ENCODE peak calls at places on chromosome 1, in nine cellular contexts. T is heart left ventricle; O is AG04450; F is mammary epithelial cell; A is tibial artery; M is right cardiac atrium; E is PC-3; B is effector memory CD4-positive, alpha-beta T cell; C is K562. N is an unnamed sample.

GRCh38 chr1:231215676-231216385 is 25.2 kb upstream of the GNPAT start:
- DNase-seq in A (no peak), F (no peak), E (no peak), C (no peak), O (no peak), T (no peak), M (no peak), B (no peak), N (no peak)

GRCh38 chr1:108053291-108054023 is 88.5 kb upstream of the VAV3 start:
- DNase-seq in F (peak; percentile 51), C (no peak), T (peak; percentile 20), A (peak; percentile 20), B (no peak), M (no peak), E (peak; percentile 9), O (no peak), N (no peak)

GRCh38 chr1:3483801-3484444 is 29.5 kb downstream of the ARHGEF16 start:
- DNase-seq in F (no peak), B (peak; percentile 10), A (no peak), T (no peak), M (peak; percentile 77), C (peak; percentile 88), O (no peak), E (peak; percentile 69), N (no peak)

GRCh38 chr1:180950321-180950720 is 37.6 kb downstream of the KIAA1614 start:
- DNase-seq in O (no peak), F (no peak), C (no peak), A (no peak), M (no peak), E (no peak), B (no peak), T (no peak), N (no peak)

GRCh38 chr1:172320723-172321122 is 99.8 kb upstream of the C1orf105 start:
- DNase-seq in F (no peak), E (peak; percentile 47), C (no peak), M (no peak), B (no peak), A (no peak), T (peak; percentile 32), O (no peak), N (no peak)

GRCh38 chr1:40808444-40808843 is 24.9 kb downstream of the KCNQ4 start:
- DNase-seq in A (no peak), E (no peak), M (no peak), F (no peak), T (no peak), B (no peak), C (no peak), O (no peak), N (no peak)

GRCh38 chr1:54051936-54052469 is 1.0 kb downstream of the TMEM59 start:
- DNase-seq in F (peak; percentile 16), C (no peak), A (no peak), T (no peak), B (no peak), O (no peak), M (no peak), E (peak; percentile 50), N (no peak)

GRCh38 chr1:155282488-155283086 is 5.3 kb downstream of the HCN3 start:
- DNase-seq in A (no peak), T (no peak), M (no peak), C (peak; percentile 82), B (no peak), F (no peak), O (no peak), E (no peak), N (no peak)

GRCh38 chr1:234989479-234990327 is 138.9 kb downstream of the TOMM20 start:
- DNase-seq in O (no peak), C (no peak), F (no peak), T (no peak), E (no peak), B (no peak), M (no peak), A (no peak), N (no peak)

GRCh38 chr1:203686091-203686632 is 59.5 kb downstream of the ATP2B4 start:
- DNase-seq in M (no peak), O (no peak), T (no peak), C (no peak), A (no peak), B (no peak), F (no peak), E (peak; percentile 60), N (no peak)

GRCh38 chr1:179973198-179974114 is 18.8 kb downstream of the CEP350 start:
- DNase-seq in F (no peak), B (no peak), O (no peak), C (no peak), A (no peak), T (no peak), E (no peak), M (no peak), N (no peak)

GRCh38 chr1:22257286-22258275 is 114.7 kb upstream of the WNT4 start:
- DNase-seq in A (no peak), F (no peak), E (peak; percentile 50), T (no peak), M (no peak), O (no peak), B (no peak), C (no peak), N (no peak)

GRCh38 chr1:14941865-14942264 is 211.7 kb upstream of the TMEM51 start:
- DNase-seq in O (no peak), B (no peak), A (no peak), E (no peak), F (no peak), M (no peak), C (no peak), T (no peak), N (no peak)

GRCh38 chr1:14945132-14946010 is 208.2 kb upstream of the TMEM51 start:
- DNase-seq in T (peak; percentile 66), C (no peak), A (no peak), B (no peak), M (peak; percentile 78), O (peak; percentile 85), E (peak; percentile 15), F (peak; percentile 36), N (peak; percentile 41)

GRCh38 chr1:14946011-14946359 is 207.6 kb upstream of the TMEM51 start:
- DNase-seq in B (no peak), O (no peak), E (no peak), A (no peak), M (no peak), T (no peak), F (no peak), C (no peak), N (no peak)

GRCh38 chr1:14944471-14944981 is 209.0 kb upstream of the TMEM51 start:
- DNase-seq in T (no peak), O (no peak), F (no peak), M (peak; percentile 54), E (no peak), C (no peak), B (no peak), A (no peak), N (no peak)

GRCh38 chr1:14943516-14943851 is 210.1 kb upstream of the TMEM51 start:
- DNase-seq in A (no peak), M (no peak), O (no peak), E (no peak), F (no peak), T (no peak), C (no peak), B (no peak), N (no peak)
- H3K27ac ChIP-seq in A (peak overlapping the region; percentile 63), M (no peak overlapping the region), O (peak overlapping the region; percentile 67), E (no peak overlapping the region), F (no peak overlapping the region), T (peak overlapping the region; percentile 67), C (no peak overlapping the region), B (no peak overlapping the region), N (no peak overlapping the region)

GRCh38 chr1:13543451-13543911 is 29.7 kb upstream of the LRRC38 start:
- DNase-seq in O (no peak), C (no peak), E (no peak), A (no peak), F (no peak), B (no peak), T (peak; percentile 74), M (peak; percentile 86), N (peak; percentile 69)
- H3K4me3 ChIP-seq in O (no peak overlapping the region), C (no peak overlapping the region), E (no peak overlapping the region), A (peak overlapping the region; percentile 24), F (no peak overlapping the region), B (no peak overlapping the region), T (no peak overlapping the region), M (no peak overlapping the region), N (no peak overlapping the region)

DNA sequence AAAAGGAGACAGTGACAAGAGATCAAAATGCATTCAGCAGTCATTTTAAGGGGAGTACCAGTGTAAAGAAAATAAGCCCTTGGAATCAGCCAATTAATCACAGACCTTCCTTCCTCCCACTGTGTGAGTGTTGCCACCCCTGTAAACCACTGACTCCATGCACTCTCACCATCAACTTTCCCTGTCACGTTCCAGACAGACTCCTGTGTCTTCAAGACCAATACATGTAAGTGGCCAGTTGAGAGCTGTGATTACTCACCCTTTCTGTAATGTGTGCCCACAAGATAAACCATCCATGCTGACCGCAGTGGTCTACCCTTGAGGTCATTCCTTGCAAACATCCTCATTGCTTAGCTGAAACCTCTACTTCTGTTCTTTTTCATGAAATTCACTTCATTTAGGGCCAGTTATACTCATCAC is 135.9 kb upstream of the HOOK1 start:
- DNase-seq in F (peak; percentile 96), C (peak; percentile 16), T (no peak), E (peak; percentile 43), B (no peak), O (peak; percentile 90), A (no peak), M (no peak), N (no peak)
- H3K27ac ChIP-seq in F (no peak overlapping the region), C (no peak overlapping the region), T (peak overlapping the region; percentile 19), E (no peak overlapping the region), B (no peak overlapping the region), O (peak overlapping the region; percentile 33), A (no peak overlapping the region), M (peak overlapping the region; percentile 36), N (no peak overlapping the region)

GRCh38 chr1:227559926-227560325 is 3.4 kb upstream of the ZNF678 start:
- DNase-seq in O (no peak), C (no peak), T (no peak), E (no peak), M (no peak), A (no peak), B (no peak), F (no peak), N (no peak)

GRCh38 chr1:227561303-227561702 is 2.1 kb upstream of the ZNF678 start:
- DNase-seq in E (no peak), T (no peak), A (no peak), F (no peak), B (no peak), M (peak; percentile 55), O (no peak), C (no peak), N (no peak)

GRCh38 chr1:227559499-227559898 is 3.9 kb upstream of the ZNF678 start:
- DNase-seq in F (no peak), B (no peak), O (no peak), E (no peak), A (no peak), M (peak; percentile 35), T (no peak), C (no peak), N (no peak)

GRCh38 chr1:227560814-227561213 is 2.5 kb upstream of the ZNF678 start:
- DNase-seq in E (no peak), C (no peak), M (peak; percentile 49), A (no peak), T (peak; percentile 32), O (no peak), F (no peak), B (no peak), N (no peak)

DNA sequence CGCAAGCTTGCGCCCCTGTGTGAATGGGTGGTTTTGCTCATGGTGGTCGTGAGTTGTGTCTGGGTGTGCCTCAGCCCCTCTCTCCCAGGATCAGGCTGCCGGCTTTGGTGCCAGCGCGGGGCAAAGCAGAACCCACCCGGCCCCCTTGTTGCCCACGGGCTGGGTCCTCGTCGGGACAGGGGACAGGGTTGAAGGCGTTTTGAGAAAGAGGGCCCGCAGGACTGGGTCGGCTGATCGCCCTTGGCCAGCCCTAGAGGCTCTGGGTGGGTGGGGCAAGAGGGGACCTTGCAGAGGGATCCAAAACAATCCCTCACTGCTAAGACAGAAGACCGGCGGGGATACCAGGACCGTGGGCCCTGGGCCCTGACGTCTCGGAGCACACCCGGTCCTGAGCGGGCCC is 3.0 kb upstream of the ZNF678 start:
- DNase-seq in E (no peak), O (no peak), B (no peak), A (no peak), T (no peak), M (peak; percentile 35), C (no peak), F (no peak), N (no peak)
- H3K4me3 ChIP-seq in E (no peak overlapping the region), O (no peak overlapping the region), B (no peak overlapping the region), A (peak overlapping the region; percentile 42), T (no peak overlapping the region), M (no peak overlapping the region), C (no peak overlapping the region), F (no peak overlapping the region), N (no peak overlapping the region)